ENCODE peak calls at places on chromosomes 12 and 14, in six cellular contexts. One of them, this sample, is unnamed. For H3K4me1, the result is how much of the 10 kb centered on the place peaks cover.

GRCh38 chr12:102900389-102900788 is 16.7 kb downstream of the PAH start:
- DNase-seq in GM23338: no peak
- DNase-seq in H1: no peak
- DNase-seq in K562: no peak
- DNase-seq in suprapubic skin: no peak
- DNase-seq in stomach: no peak
- DNase-seq in this sample: no peak

GRCh38 chr12:42819801-42820200 is 230.3 kb upstream of the PRICKLE1 start:
- DNase-seq in GM23338: no peak
- DNase-seq in H1: no peak
- DNase-seq in K562: no peak
- DNase-seq in suprapubic skin: no peak
- DNase-seq in stomach: no peak
- DNase-seq in this sample: no peak

GRCh38 chr12:123034865-123035264 is 54.4 kb downstream of the ARL6IP4 start:
- DNase-seq in GM23338: no peak
- DNase-seq in H1: no peak
- DNase-seq in K562: no peak
- DNase-seq in suprapubic skin: no peak
- DNase-seq in stomach: no peak
- DNase-seq in this sample: no peak

GRCh38 chr14:71203306-71203705 is 296.0 kb downstream of the PCNX1 start:
- DNase-seq in GM23338: no peak
- DNase-seq in H1: no peak
- DNase-seq in K562: no peak
- DNase-seq in suprapubic skin: no peak
- DNase-seq in stomach: no peak
- DNase-seq in this sample: no peak

GRCh38 chr12:42475055-42475454 is 114.5 kb downstream of the PRICKLE1 start:
- DNase-seq in GM23338: no peak
- DNase-seq in H1: no peak
- DNase-seq in K562: no peak
- DNase-seq in suprapubic skin: no peak
- DNase-seq in stomach: no peak
- DNase-seq in this sample: no peak

GRCh38 chr12:102438047-102438822 is 42.1 kb downstream of the IGF1 start:
- DNase-seq in GM23338: no peak
- DNase-seq in H1: no peak
- DNase-seq in K562: no peak
- DNase-seq in suprapubic skin: no peak
- DNase-seq in stomach: no peak
- DNase-seq in this sample: no peak

GRCh38 chr12:92928431-92928961 is 599 bp downstream of the EEA1 start:
- DNase-seq in GM23338: no peak
- DNase-seq in H1: peak
- DNase-seq in K562: peak
- DNase-seq in suprapubic skin: peak
- DNase-seq in stomach: no peak
- DNase-seq in this sample: no peak

GRCh38 chr12:81128930-81129554 is 51.2 kb downstream of the ACSS3 start:
- DNase-seq in GM23338: peak
- DNase-seq in H1: no peak
- DNase-seq in K562: peak
- DNase-seq in suprapubic skin: no peak
- DNase-seq in stomach: no peak
- DNase-seq in this sample: no peak

GRCh38 chr12:63103489-63104131 is 47.4 kb downstream of the AVPR1A start:
- DNase-seq in GM23338: peak
- DNase-seq in H1: no peak
- DNase-seq in K562: peak
- DNase-seq in suprapubic skin: no peak
- DNase-seq in stomach: no peak
- DNase-seq in this sample: no peak

GRCh38 chr12:31224768-31225448 is 101.0 kb downstream of the SINHCAF start:
- DNase-seq in GM23338: peak
- DNase-seq in H1: no peak
- DNase-seq in K562: no peak
- DNase-seq in suprapubic skin: no peak
- DNase-seq in stomach: no peak
- DNase-seq in this sample: no peak

GRCh38 chr14:76938092-76938500 is 90.4 kb downstream of the IRF2BPL start:
- DNase-seq in GM23338: no peak
- DNase-seq in H1: no peak
- DNase-seq in K562: no peak
- DNase-seq in suprapubic skin: no peak
- DNase-seq in stomach: no peak
- DNase-seq in this sample: no peak

GRCh38 chr12:114481200-114481535 is 75.2 kb upstream of the TBX5 start:
- DNase-seq in GM23338: peak
- DNase-seq in H1: no peak
- DNase-seq in K562: no peak
- DNase-seq in suprapubic skin: no peak
- DNase-seq in stomach: no peak
- DNase-seq in this sample: no peak

GRCh38 chr12:124737040-124737419 is 126.6 kb downstream of the SCARB1 start:
- DNase-seq in GM23338: no peak
- DNase-seq in H1: no peak
- DNase-seq in K562: no peak
- DNase-seq in suprapubic skin: no peak
- DNase-seq in stomach: no peak
- DNase-seq in this sample: peak

GRCh38 chr14:97387252-97387882 is 590.2 kb downstream of the VRK1 start:
- DNase-seq in GM23338: no peak
- DNase-seq in H1: no peak
- DNase-seq in K562: no peak
- DNase-seq in suprapubic skin: no peak
- DNase-seq in stomach: no peak
- DNase-seq in this sample: no peak

GRCh38 chr12:22781339-22781738 is 156.4 kb downstream of the ETNK1 start:
- DNase-seq in GM23338: no peak
- DNase-seq in H1: no peak
- DNase-seq in K562: no peak
- DNase-seq in suprapubic skin: no peak
- DNase-seq in stomach: no peak
- DNase-seq in this sample: no peak

GRCh38 chr12:100574262-100575074 is 984 bp downstream of the GAS2L3 start:
- DNase-seq in GM23338: peak
- DNase-seq in H1: no peak
- DNase-seq in K562: no peak
- DNase-seq in suprapubic skin: no peak
- DNase-seq in stomach: no peak
- DNase-seq in this sample: no peak

GRCh38 chr14:74875941-74876913 is at the start of gene PROX2:
- DNase-seq in GM23338: peak
- DNase-seq in H1: no peak
- DNase-seq in K562: no peak
- DNase-seq in suprapubic skin: no peak
- DNase-seq in stomach: no peak
- DNase-seq in this sample: peak

GRCh38 chr14:50249118-50249775 is 17.9 kb upstream of the SOS2 start:
- DNase-seq in GM23338: peak
- DNase-seq in H1: no peak
- DNase-seq in K562: no peak
- DNase-seq in suprapubic skin: no peak
- DNase-seq in stomach: no peak
- DNase-seq in this sample: no peak

GRCh38 chr12:112256780-112257179 is 125.5 kb downstream of the HECTD4 start:
- DNase-seq in GM23338: peak
- DNase-seq in H1: no peak
- DNase-seq in K562: no peak
- DNase-seq in suprapubic skin: no peak
- DNase-seq in stomach: no peak
- DNase-seq in this sample: no peak

GRCh38 chr12:46430340-46430948 is 57.9 kb upstream of the SLC38A2 start:
- DNase-seq in GM23338: peak
- DNase-seq in H1: no peak
- DNase-seq in K562: peak
- DNase-seq in suprapubic skin: no peak
- DNase-seq in stomach: no peak
- DNase-seq in this sample: no peak

GRCh38 chr12:76544601-76545261 is 14.8 kb downstream of the OSBPL8 start:
- DNase-seq in GM23338: no peak
- DNase-seq in H1: no peak
- DNase-seq in K562: no peak
- DNase-seq in suprapubic skin: no peak
- DNase-seq in stomach: no peak
- DNase-seq in this sample: no peak

GRCh38 chr14:50762001-50762930 is 68.7 kb downstream of the NIN start:
- DNase-seq in GM23338: no peak
- DNase-seq in H1: no peak
- DNase-seq in K562: no peak
- DNase-seq in suprapubic skin: no peak
- DNase-seq in stomach: no peak
- DNase-seq in this sample: no peak

GRCh38 chr12:57461326-57461903 is 1.8 kb downstream of the GLI1 start:
- DNase-seq in GM23338: peak
- DNase-seq in H1: peak
- DNase-seq in K562: peak
- DNase-seq in suprapubic skin: no peak
- DNase-seq in stomach: peak
- DNase-seq in this sample: peak

GRCh38 chr12:131939007-131939406 is 9.9 kb downstream of the PUS1 start:
- DNase-seq in GM23338: no peak
- DNase-seq in H1: no peak
- DNase-seq in K562: no peak
- DNase-seq in suprapubic skin: peak
- DNase-seq in stomach: no peak
- DNase-seq in this sample: no peak
- H3K4me3 ChIP-seq in GM23338: no peak
- H3K4me3 ChIP-seq in H1: no peak
- H3K4me3 ChIP-seq in K562: no peak
- H3K4me3 ChIP-seq in suprapubic skin: no peak
- H3K4me3 ChIP-seq in stomach: no peak
- H3K4me3 ChIP-seq in this sample: no peak

GRCh38 chr14:24167527-24168114 is 4.3 kb upstream of the REC8 start:
- DNase-seq in GM23338: no peak
- DNase-seq in H1: no peak
- DNase-seq in K562: no peak
- DNase-seq in suprapubic skin: no peak
- DNase-seq in stomach: no peak
- DNase-seq in this sample: no peak
- TF ChIP-seq POLR2AphosphoS5 in GM23338: no peak
- TF ChIP-seq POLR2AphosphoS5 in H1: no peak
- TF ChIP-seq POLR2AphosphoS5 in K562: no peak
- TF ChIP-seq POLR2AphosphoS5 in suprapubic skin: no peak
- TF ChIP-seq POLR2AphosphoS5 in stomach: no peak
- TF ChIP-seq POLR2AphosphoS5 in this sample: no peak

GRCh38 chr14:72678360-72678759 is 215.5 kb downstream of the DPF3 start:
- DNase-seq in GM23338: no peak
- DNase-seq in H1: no peak
- DNase-seq in K562: no peak
- DNase-seq in suprapubic skin: no peak
- DNase-seq in stomach: no peak
- DNase-seq in this sample: no peak

GRCh38 chr14:72682188-72682587 is 211.7 kb downstream of the DPF3 start:
- DNase-seq in GM23338: no peak
- DNase-seq in H1: no peak
- DNase-seq in K562: no peak
- DNase-seq in suprapubic skin: no peak
- DNase-seq in stomach: no peak
- DNase-seq in this sample: no peak

GRCh38 chr14:72679106-72679505 is 214.8 kb downstream of the DPF3 start:
- DNase-seq in GM23338: no peak
- DNase-seq in H1: no peak
- DNase-seq in K562: no peak
- DNase-seq in suprapubic skin: no peak
- DNase-seq in stomach: no peak
- DNase-seq in this sample: no peak

GRCh38 chr14:72679591-72680151 is 214.2 kb downstream of the DPF3 start:
- DNase-seq in GM23338: peak
- DNase-seq in H1: no peak
- DNase-seq in K562: no peak
- DNase-seq in suprapubic skin: no peak
- DNase-seq in stomach: no peak
- DNase-seq in this sample: peak

DNA sequence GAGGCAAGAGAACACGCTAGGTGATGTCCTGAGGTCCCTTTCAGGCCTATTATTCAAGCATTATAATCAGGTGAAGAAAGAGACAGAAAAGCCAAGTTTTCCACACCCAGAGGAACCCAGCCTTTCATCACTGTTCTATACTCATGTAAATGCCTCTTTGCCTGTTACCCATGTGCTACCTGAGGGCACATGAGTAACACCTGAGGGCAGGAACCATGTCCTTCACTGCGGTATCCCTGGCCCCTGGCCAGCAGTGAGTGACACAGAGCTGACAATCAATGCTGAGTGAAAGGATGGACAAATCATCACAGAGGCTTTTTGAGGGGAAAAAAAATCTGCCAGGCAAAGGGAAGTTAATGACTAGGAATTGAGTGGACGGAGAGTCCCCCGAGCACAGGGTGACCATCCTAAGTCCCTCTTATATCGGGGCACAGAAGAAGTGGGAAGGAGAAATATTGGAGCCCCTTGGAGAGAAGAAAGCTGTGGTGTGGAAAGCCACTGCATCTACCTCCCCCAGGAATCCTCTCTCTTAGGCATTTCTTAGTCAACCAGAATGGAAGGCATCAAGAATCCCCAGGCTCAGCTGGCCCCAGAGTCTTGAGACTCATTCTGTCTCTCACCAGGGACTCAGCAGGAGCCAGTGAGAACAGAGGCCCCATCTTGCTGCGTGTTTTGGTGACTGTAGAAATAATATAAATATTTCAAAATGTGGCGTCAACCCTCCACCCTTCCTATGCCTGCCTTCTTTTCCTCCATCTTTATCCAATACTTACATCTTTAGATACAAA is 212.9 kb downstream of the DPF3 start:
- DNase-seq in GM23338: no peak
- DNase-seq in H1: no peak
- DNase-seq in K562: no peak
- DNase-seq in suprapubic skin: no peak
- DNase-seq in stomach: no peak
- DNase-seq in this sample: no peak
- H3K4me1 ChIP-seq in GM23338: under half
- H3K4me1 ChIP-seq in H1: under half
- H3K4me1 ChIP-seq in K562: under half
- H3K4me1 ChIP-seq in suprapubic skin: under half
- H3K4me1 ChIP-seq in stomach: under half
- H3K4me1 ChIP-seq in this sample: under half

GRCh38 chr12:113402586-113403260 is 964 bp downstream of the SDS start:
- DNase-seq in GM23338: no peak
- DNase-seq in H1: no peak
- DNase-seq in K562: no peak
- DNase-seq in suprapubic skin: no peak
- DNase-seq in stomach: no peak
- DNase-seq in this sample: no peak

GRCh38 chr12:113400362-113400761 is 3.3 kb downstream of the SDS start:
- DNase-seq in GM23338: no peak
- DNase-seq in H1: no peak
- DNase-seq in K562: no peak
- DNase-seq in suprapubic skin: no peak
- DNase-seq in stomach: no peak
- DNase-seq in this sample: no peak

GRCh38 chr12:113401066-113402000 is 2.4 kb downstream of the SDS start:
- DNase-seq in GM23338: no peak
- DNase-seq in H1: no peak
- DNase-seq in K562: no peak
- DNase-seq in suprapubic skin: no peak
- DNase-seq in stomach: no peak
- DNase-seq in this sample: no peak

GRCh38 chr12:113405687-113406086 is 2.0 kb upstream of the SDS start:
- DNase-seq in GM23338: peak
- DNase-seq in H1: no peak
- DNase-seq in K562: no peak
- DNase-seq in suprapubic skin: no peak
- DNase-seq in stomach: no peak
- DNase-seq in this sample: no peak

GRCh38 chr12:113403435-113404415 is at the start of gene SDS:
- DNase-seq in GM23338: no peak
- DNase-seq in H1: no peak
- DNase-seq in K562: peak
- DNase-seq in suprapubic skin: no peak
- DNase-seq in stomach: peak
- DNase-seq in this sample: peak
- H3K4me3 ChIP-seq in GM23338: no peak
- H3K4me3 ChIP-seq in H1: no peak
- H3K4me3 ChIP-seq in K562: no peak
- H3K4me3 ChIP-seq in suprapubic skin: peak
- H3K4me3 ChIP-seq in stomach: no peak
- H3K4me3 ChIP-seq in this sample: no peak

This sample was measured in upper lobe of left lung.